ENCODE peak calls at places on chromosomes 2 and 18, in eight cellular contexts. X, O, M, C, G, A, U and N are unnamed samples.

GRCh38 chr2:194819367-194819766 is 837.7 kb upstream of the SLC39A10 start:
- DNase-seq in X (peak), O (no peak), M (no peak), C (no peak), G (no peak), A (peak), U (no peak), N (no peak)

GRCh38 chr2:42171396-42171971 is 2.3 kb downstream of the EML4 start:
- DNase-seq in X (no peak), O (no peak), M (peak), C (no peak), G (no peak), A (no peak), U (no peak), N (no peak)

GRCh38 chr2:67600472-67600871 is 203.3 kb downstream of the ETAA1 start:
- DNase-seq in X (peak), O (no peak), M (no peak), C (no peak), G (peak), A (no peak), U (no peak), N (no peak)

GRCh38 chr2:137254081-137254480 is 488.7 kb downstream of the THSD7B start:
- DNase-seq in X (no peak), O (no peak), M (no peak), C (no peak), G (no peak), A (no peak), U (no peak), N (no peak)

GRCh38 chr2:162212366-162212765 is 30.9 kb downstream of the FAP start:
- DNase-seq in X (no peak), O (no peak), M (peak), C (no peak), G (peak), A (peak), U (no peak), N (no peak)

GRCh38 chr18:68817584-68817983 is 19.7 kb downstream of the CCDC102B start:
- DNase-seq in X (no peak), O (no peak), M (peak), C (no peak), G (peak), A (peak), U (no peak), N (no peak)

GRCh38 chr2:67660015-67660602 is 263.0 kb downstream of the ETAA1 start:
- DNase-seq in X (no peak), O (no peak), M (no peak), C (no peak), G (no peak), A (no peak), U (no peak), N (no peak)

GRCh38 chr2:58930541-58930940 is 689.4 kb upstream of the FANCL start:
- DNase-seq in X (no peak), O (no peak), M (peak), C (no peak), G (no peak), A (no peak), U (no peak), N (no peak)

GRCh38 chr18:25876334-25876979 is 214.0 kb downstream of the SS18 start:
- DNase-seq in X (no peak), O (no peak), M (peak), C (no peak), G (no peak), A (no peak), U (no peak), N (no peak)

GRCh38 chr18:37481491-37481890 is 84.1 kb downstream of the CELF4 start:
- DNase-seq in X (no peak), O (no peak), M (no peak), C (no peak), G (no peak), A (peak), U (no peak), N (no peak)

GRCh38 chr2:232013701-232014353 is 52.3 kb downstream of the DIS3L2 start:
- DNase-seq in X (no peak), O (no peak), M (peak), C (peak), G (peak), A (peak), U (no peak), N (peak)

GRCh38 chr2:191247381-191248057 is 2.3 kb downstream of the MYO1B start:
- DNase-seq in X (peak), O (no peak), M (peak), C (peak), G (peak), A (peak), U (no peak), N (peak)